ENCODE peak calls at places on chromosomes 16 and 17, in seven cellular contexts. R, L, Y, E, A, H and X are unnamed samples.

GRCh38 chr17:14051692-14052091 is 17.6 kb upstream of the COX10 start:
- DNase-seq in R (no peak), L (no peak), Y (no peak), E (no peak), A (no peak), H (no peak), X (no peak)

GRCh38 chr17:64500923-64501765 is 4.3 kb upstream of the POLG2 start:
- DNase-seq in R (no peak), L (no peak), Y (no peak), E (no peak), A (no peak), H (no peak), X (no peak)

GRCh38 chr16:82240111-82240510 is 70.1 kb upstream of the MPHOSPH6 start:
- DNase-seq in R (no peak), L (no peak), Y (no peak), E (no peak), A (no peak), H (no peak), X (no peak)

GRCh38 chr16:88468289-88469129 is 15.4 kb downstream of the ZFPM1 start:
- DNase-seq in R (peak; percentile 58), L (no peak), Y (peak; percentile 41), E (peak; percentile 74), A (no peak), H (no peak), X (peak; percentile 77)

GRCh38 chr16:31455601-31456314 is 3.5 kb upstream of the ARMC5 start:
- DNase-seq in R (peak; percentile 23), L (peak; percentile 9), Y (peak; percentile 61), E (no peak), A (no peak), H (no peak), X (peak; percentile 49)

GRCh38 chr17:56679148-56679766 is 85.8 kb downstream of the NOG start:
- DNase-seq in R (peak; percentile 77), L (peak; percentile 36), Y (peak; percentile 4), E (peak; percentile 46), A (no peak), H (no peak), X (peak; percentile 84)

GRCh38 chr16:23597003-23597756 is 1.1 kb upstream of the NDUFAB1 start:
- DNase-seq in R (peak; percentile 51), L (no peak), Y (peak; percentile 83), E (no peak), A (no peak), H (no peak), X (peak; percentile 89)

GRCh38 chr17:65537845-65538678 is 23.4 kb downstream of the AXIN2 start:
- DNase-seq in R (no peak), L (peak; percentile 83), Y (no peak), E (no peak), A (no peak), H (peak; percentile 32), X (no peak)

GRCh38 chr17:42531455-42532354 is 4.3 kb upstream of the NAGLU start:
- DNase-seq in R (peak; percentile 58), L (peak; percentile 54), Y (peak; percentile 32), E (no peak), A (peak; percentile 65), H (no peak), X (peak; percentile 72)

GRCh38 chr16:80198265-80198994 is 342.4 kb upstream of the DYNLRB2 start:
- DNase-seq in R (no peak), L (no peak), Y (no peak), E (no peak), A (no peak), H (no peak), X (no peak)

GRCh38 chr17:40598928-40599627 is 33.8 kb upstream of the CCR7 start:
- DNase-seq in R (no peak), L (no peak), Y (peak; percentile 76), E (no peak), A (no peak), H (peak; percentile 53), X (no peak)

GRCh38 chr16:5615868-5616642 is 518.5 kb upstream of the EEF2KMT start:
- DNase-seq in R (peak; percentile 49), L (no peak), Y (peak; percentile 63), E (peak; percentile 69), A (peak; percentile 18), H (peak; percentile 28), X (peak; percentile 95)

GRCh38 chr17:29225388-29225787 is 21.3 kb upstream of the CRYBA1 start:
- DNase-seq in R (no peak), L (no peak), Y (no peak), E (no peak), A (no peak), H (no peak), X (no peak)

GRCh38 chr17:41140360-41141132 is at the start of gene KRTAP4-6:
- DNase-seq in R (no peak), L (peak; percentile 95), Y (no peak), E (no peak), A (no peak), H (no peak), X (no peak)

GRCh38 chr17:72617557-72617956 is 474.9 kb downstream of the SLC39A11 start:
- DNase-seq in R (no peak), L (no peak), Y (no peak), E (no peak), A (no peak), H (no peak), X (no peak)

GRCh38 chr17:32265192-32265895 is at the start of gene RHBDL3:
- DNase-seq in R (peak; percentile 40), L (no peak), Y (no peak), E (no peak), A (no peak), H (no peak), X (peak; percentile 74)

GRCh38 chr17:19365499-19365817 is 2.9 kb upstream of the B9D1 start:
- DNase-seq in R (no peak), L (no peak), Y (no peak), E (no peak), A (no peak), H (no peak), X (no peak)

GRCh38 chr17:17130077-17130844 is 75.9 kb downstream of the PLD6 start:
- DNase-seq in R (no peak), L (no peak), Y (no peak), E (no peak), A (no peak), H (no peak), X (no peak)

GRCh38 chr17:71631483-71631882 is 489.3 kb upstream of the SOX9 start:
- DNase-seq in R (no peak), L (peak; percentile 86), Y (no peak), E (no peak), A (no peak), H (no peak), X (no peak)

GRCh38 chr16:27325736-27326135 is 12.0 kb downstream of the IL4R start:
- DNase-seq in R (no peak), L (no peak), Y (no peak), E (no peak), A (no peak), H (no peak), X (no peak)

GRCh38 chr17:57309479-57309878 is 53.2 kb downstream of the MSI2 start:
- DNase-seq in R (peak; percentile 88), L (no peak), Y (no peak), E (no peak), A (no peak), H (no peak), X (peak; percentile 50)

GRCh38 chr17:75576661-75577060 is 10.9 kb upstream of the MYO15B start:
- DNase-seq in R (no peak), L (no peak), Y (no peak), E (no peak), A (no peak), H (no peak), X (no peak)

GRCh38 chr17:80916246-80916645 is 75.4 kb upstream of the CHMP6 start:
- DNase-seq in R (no peak), L (no peak), Y (no peak), E (no peak), A (no peak), H (no peak), X (no peak)

GRCh38 chr16:67530013-67530939 is 1.6 kb downstream of the RIPOR1 start:
- DNase-seq in R (peak; percentile 31), L (peak; percentile 73), Y (peak; percentile 34), E (no peak), A (peak; percentile 29), H (no peak), X (no peak)

GRCh38 chr16:47143329-47143676 is 442 bp downstream of the NETO2 start:
- DNase-seq in R (peak; percentile 85), L (peak; percentile 56), Y (peak; percentile 53), E (peak; percentile 78), A (peak; percentile 45), H (peak; percentile 48), X (peak; percentile 81)